ENCODE peak calls at places on chromosomes 2 and 18, in seven cellular contexts. S is upper lobe of left lung, D is transverse colon, U is stomach, L is H1, H is SK-N-SH, R is ovary. A is an unnamed sample.

GRCh38 chr18:50424877-50425690 is 50.2 kb downstream of the SKA1 start:
- DNase-seq in H (no peak), D (no peak), R (no peak), L (no peak), U (peak; percentile 75), S (peak; percentile 38), A (no peak)

GRCh38 chr18:74390900-74391299 is 66.2 kb downstream of the DIPK1C start:
- DNase-seq in R (no peak), U (no peak), H (no peak), D (no peak), L (no peak), S (no peak), A (no peak)

GRCh38 chr2:177396630-177397460 is 4.3 kb downstream of the AGPS start:
- DNase-seq in H (no peak), D (no peak), L (no peak), S (no peak), R (no peak), U (no peak), A (no peak)

GRCh38 chr2:187842978-187843847 is 289.0 kb upstream of the TFPI start:
- DNase-seq in L (no peak), S (no peak), D (no peak), R (no peak), U (no peak), H (peak; percentile 15), A (no peak)

GRCh38 chr18:57581301-57581934 is 5.1 kb downstream of the FECH start:
- DNase-seq in L (no peak), R (no peak), H (no peak), D (peak; percentile 29), S (peak; percentile 45), U (no peak), A (no peak)

GRCh38 chr18:39846277-39846676 is 2108.8 kb upstream of the PIK3C3 start:
- DNase-seq in U (no peak), S (no peak), D (no peak), R (peak; percentile 29), H (no peak), L (no peak), A (peak; percentile 68)

GRCh38 chr2:167294031-167294774 is 405.9 kb downstream of the XIRP2 start:
- DNase-seq in H (peak; percentile 67), L (no peak), D (peak; percentile 38), S (no peak), U (no peak), R (peak; percentile 31), A (no peak)

GRCh38 chr2:219595250-219595649 is 2.4 kb upstream of the STK11IP start:
- DNase-seq in L (no peak), S (no peak), R (peak; percentile 74), U (no peak), D (no peak), H (no peak), A (no peak)

DNA sequence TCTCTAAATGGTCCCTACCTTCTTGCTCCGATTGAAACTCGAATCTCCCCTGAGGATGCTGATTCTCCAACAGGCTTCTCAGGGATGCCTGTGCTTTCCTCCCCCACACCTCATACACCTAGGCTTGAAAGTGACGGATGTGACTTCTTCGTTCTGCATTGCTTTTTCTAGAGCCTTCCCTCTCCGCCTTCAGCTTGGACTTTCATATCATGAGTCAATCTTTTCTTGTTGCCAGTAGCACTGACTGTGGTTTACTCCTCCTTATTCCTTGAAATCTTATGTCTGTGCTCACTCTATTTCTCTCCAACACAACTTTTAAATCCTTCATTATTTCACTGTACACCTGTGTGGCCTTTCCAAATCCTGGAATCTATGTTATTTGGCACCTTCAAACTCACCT is 451.4 kb downstream of the TMX3 start:
- DNase-seq in D (no peak), U (no peak), S (no peak), L (no peak), R (no peak), H (no peak), A (no peak)
- TF ChIP-seq EP300 in D (no peak), U (no peak), S (no peak), L (no peak), R (no peak), H (no peak), A (no peak)

DNA sequence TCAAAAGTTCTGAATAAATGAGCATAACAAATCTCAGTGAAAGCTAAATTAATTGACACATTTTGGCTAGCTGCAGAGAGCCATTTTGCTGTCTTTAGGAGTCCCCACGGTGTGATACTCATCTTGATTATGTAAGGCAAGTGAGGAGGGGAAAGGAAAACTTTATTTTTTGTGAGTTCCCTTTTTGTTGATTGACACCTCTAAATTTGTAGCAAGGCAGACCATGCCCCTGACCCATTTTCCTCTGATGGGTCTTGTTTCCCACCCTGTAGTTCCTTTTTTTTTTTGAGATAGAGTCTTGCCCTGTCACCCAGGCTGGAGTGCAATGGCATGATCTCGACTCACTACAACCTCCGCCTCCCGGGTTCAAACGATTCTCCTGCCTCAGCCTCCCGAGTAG is 6.2 kb upstream of the LTBP1 start:
- DNase-seq in D (no peak), R (no peak), H (no peak), U (no peak), L (no peak), S (no peak), A (no peak)
- TF ChIP-seq EP300 in D (no peak), R (no peak), H (no peak), U (no peak), L (no peak), S (no peak), A (no peak)

GRCh38 chr2:10285191-10285577 is 17.5 kb upstream of the HPCAL1 start:
- DNase-seq in R (no peak), L (no peak), H (no peak), U (no peak), D (no peak), S (no peak), A (no peak)

GRCh38 chr2:10284108-10284870 is 18.4 kb upstream of the HPCAL1 start:
- DNase-seq in L (no peak), D (no peak), S (no peak), R (no peak), H (peak; percentile 30), U (no peak), A (peak; percentile 56)

GRCh38 chr2:10287766-10288165 is 14.9 kb upstream of the HPCAL1 start:
- DNase-seq in S (no peak), L (no peak), D (no peak), U (no peak), H (no peak), R (no peak), A (no peak)

GRCh38 chr2:10286216-10287037 is 16.3 kb upstream of the HPCAL1 start:
- DNase-seq in R (no peak), U (peak; percentile 76), H (peak; percentile 93), L (no peak), S (peak; percentile 80), D (peak; percentile 13), A (no peak)

DNA sequence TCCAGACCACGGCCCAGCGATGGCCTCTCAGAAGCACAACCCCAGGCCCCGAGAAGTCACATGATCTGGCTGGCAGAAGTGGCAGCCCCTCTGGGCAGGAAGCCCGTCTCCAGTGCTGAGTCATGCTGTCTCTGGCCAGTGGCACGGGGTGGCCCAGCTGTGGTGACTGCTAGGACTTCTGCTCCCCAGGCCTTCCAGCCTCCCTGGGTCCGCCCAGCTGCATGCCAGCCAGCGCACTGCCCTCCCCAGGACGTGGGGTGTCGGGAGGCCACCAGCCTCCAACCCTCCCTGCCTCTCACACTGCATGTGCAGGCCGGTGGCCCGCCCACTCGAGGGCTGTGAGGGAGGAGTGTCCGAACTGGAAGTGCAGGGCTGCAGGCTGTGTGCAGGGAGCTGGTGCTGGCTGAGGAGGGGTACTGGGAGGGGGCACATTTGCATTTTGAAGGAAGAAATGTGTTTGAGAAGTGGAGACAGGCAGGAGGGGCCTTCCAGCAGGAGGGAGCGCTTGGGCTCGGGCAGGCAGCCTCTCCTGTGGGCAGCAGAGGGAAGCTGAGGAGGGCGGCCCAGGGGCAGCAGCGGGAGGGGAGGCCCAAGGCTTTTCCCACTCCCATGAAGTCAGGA is 17.0 kb upstream of the HPCAL1 start:
- DNase-seq in U (peak; percentile 84), S (peak; percentile 93), D (peak; percentile 58), H (peak; percentile 95), L (no peak), R (peak; percentile 53), A (peak; percentile 92)
- TF ChIP-seq EP300 in U (no peak), S (no peak), D (no peak), H (no peak), L (no peak), R (no peak), A (no peak)

DNA sequence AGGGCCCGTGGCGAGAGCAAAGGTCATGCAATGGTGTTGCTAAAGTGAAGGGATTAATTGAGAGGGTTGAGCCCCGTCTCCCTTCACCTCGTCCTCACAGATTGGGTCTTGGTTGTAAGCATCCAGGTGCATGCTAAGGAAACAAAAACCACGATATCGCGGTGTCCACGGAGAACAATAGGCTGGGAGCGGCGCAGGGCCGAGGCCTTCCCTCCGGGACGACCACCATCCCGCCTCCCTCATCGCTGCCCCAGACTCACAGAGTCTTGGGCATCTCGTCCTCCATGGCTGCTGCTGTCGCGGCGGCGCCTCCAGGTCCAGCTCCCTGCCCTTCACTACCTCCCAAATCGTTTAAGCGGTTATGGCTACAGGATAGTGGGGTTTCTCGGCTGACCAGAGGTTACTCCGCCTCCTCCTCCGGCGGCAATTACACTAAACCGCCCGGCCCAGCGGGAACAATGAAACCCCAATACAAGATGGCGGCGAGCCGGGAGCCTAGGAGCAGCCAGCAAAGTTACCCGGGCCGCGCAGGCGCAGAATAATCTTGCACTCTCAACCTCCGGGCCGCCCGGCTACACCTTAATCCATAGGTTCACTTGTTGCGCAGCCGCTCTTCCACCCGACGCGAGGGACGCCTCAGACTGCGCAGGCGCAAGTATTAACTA is at the start of gene TIA1:
- DNase-seq in D (peak; percentile 99), L (peak; percentile 97), U (peak; percentile 100), H (peak; percentile 93), R (peak; percentile 99), S (peak; percentile 99), A (peak; percentile 99)
- TF ChIP-seq EP300 in D (no peak), L (no peak), U (no peak), H (no peak), R (no peak), S (no peak), A (no peak)

GRCh38 chr2:44291281-44292248 is 16.3 kb downstream of the SLC3A1 start:
- DNase-seq in D (peak; percentile 75), R (no peak), H (peak; percentile 76), L (no peak), S (peak; percentile 80), U (peak; percentile 84), A (no peak)
- TF ChIP-seq EP300 in D (no peak), R (no peak), H (peak; percentile 14), L (no peak), S (no peak), U (no peak), A (no peak)

DNA sequence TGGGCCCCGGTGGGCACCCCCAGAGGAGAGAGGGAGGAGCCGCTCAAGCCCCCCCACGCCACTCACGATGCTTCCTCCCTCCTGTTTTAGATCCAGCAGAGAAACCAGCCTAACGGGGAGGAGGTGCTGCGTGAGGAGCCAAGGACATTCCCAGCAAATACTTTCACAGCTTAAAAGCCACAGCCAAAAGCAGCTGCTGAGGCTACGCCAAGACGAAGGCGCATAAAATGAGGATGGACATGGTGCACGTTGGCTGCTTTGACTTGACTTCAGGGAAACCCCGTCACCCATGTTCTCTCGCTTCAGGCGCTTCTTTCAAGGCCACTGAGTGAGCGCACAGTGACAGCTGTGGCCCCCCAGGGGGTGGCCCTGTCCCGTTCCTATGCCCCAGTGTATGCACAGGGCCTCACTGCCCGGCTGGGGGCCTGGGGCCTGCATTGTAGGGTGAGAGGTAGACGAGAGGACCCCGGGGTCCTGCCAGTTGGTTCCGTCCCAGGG is 72.1 kb upstream of the PXDN start:
- DNase-seq in L (no peak), S (no peak), R (peak; percentile 51), H (no peak), U (no peak), D (peak; percentile 39), A (peak; percentile 93)
- TF ChIP-seq EP300 in L (no peak), S (no peak), R (no peak), H (no peak), U (peak; percentile 78), D (peak; percentile 69), A (peak; percentile 46)